ENCODE peak calls at places on chromosomes 7 and 10, in eight cellular contexts. P, T, Z, N, A, R, G and E are unnamed samples.

GRCh38 chr10:110802090-110802489 is 69.6 kb upstream of the PDCD4 start:
- DNase-seq in A (peak), P (peak), T (no peak), Z (no peak), R (no peak), G (no peak), N (no peak), E (no peak)

GRCh38 chr10:87635498-87636312 is 24.0 kb upstream of the PAPSS2 start:
- DNase-seq in P (peak), A (peak), T (no peak), Z (no peak), N (no peak), R (peak), G (peak), E (peak)

GRCh38 chr7:134702366-134703240 is 56.0 kb downstream of the BPGM start:
- DNase-seq in G (no peak), Z (no peak), N (no peak), P (no peak), R (no peak), T (no peak), A (no peak), E (no peak)

GRCh38 chr7:143393267-143394041 is 12.3 kb downstream of the ZYX start:
- DNase-seq in G (no peak), P (no peak), N (no peak), Z (no peak), T (no peak), R (no peak), A (no peak), E (no peak)

GRCh38 chr7:142801601-142802295 is 31.0 kb downstream of the PRSS2 start:
- DNase-seq in N (no peak), R (no peak), A (no peak), P (no peak), Z (no peak), T (no peak), G (no peak), E (no peak)

GRCh38 chr7:43785425-43785824 is 26.9 kb downstream of the BLVRA start:
- DNase-seq in N (no peak), A (peak), G (peak), P (peak), R (no peak), Z (no peak), T (no peak), E (peak)

GRCh38 chr10:86950349-86950748 is 7.1 kb downstream of the MMRN2 start:
- DNase-seq in R (no peak), P (no peak), N (no peak), G (no peak), A (no peak), Z (no peak), T (no peak), E (no peak)

GRCh38 chr10:124994573-124995473 is 52.9 kb downstream of the ZRANB1 start:
- DNase-seq in P (no peak), N (peak), Z (no peak), T (no peak), A (no peak), R (no peak), G (no peak), E (no peak)

GRCh38 chr7:92868683-92869293 is 32.4 kb upstream of the CDK6 start:
- DNase-seq in A (no peak), N (no peak), T (no peak), P (no peak), Z (no peak), R (no peak), G (no peak), E (no peak)

GRCh38 chr7:141275350-141275749 is 201.5 kb downstream of the TMEM178B start:
- DNase-seq in A (no peak), N (no peak), T (no peak), R (no peak), Z (no peak), G (no peak), P (no peak), E (no peak)

GRCh38 chr10:32332299-32332750 is 14.6 kb downstream of the EPC1 start:
- DNase-seq in P (no peak), R (no peak), N (no peak), Z (no peak), G (no peak), A (no peak), T (peak), E (no peak)

GRCh38 chr10:46544989-46545791 is 11.3 kb downstream of the GPRIN2 start:
- DNase-seq in G (no peak), P (no peak), A (peak), Z (no peak), T (peak), N (no peak), R (no peak), E (peak)

GRCh38 chr10:79292789-79293746 is 54.2 kb upstream of the PPIF start:
- DNase-seq in A (peak), T (no peak), R (peak), G (no peak), N (no peak), P (no peak), Z (no peak), E (peak)

GRCh38 chr7:117098457-117098856 is 145.2 kb downstream of the ST7 start:
- DNase-seq in A (peak), Z (peak), G (peak), N (no peak), P (peak), R (no peak), T (no peak), E (no peak)

GRCh38 chr10:111107023-111107422 is 30.2 kb downstream of the ADRA2A start:
- DNase-seq in A (no peak), P (no peak), T (no peak), N (no peak), Z (no peak), R (no peak), G (no peak), E (no peak)

GRCh38 chr10:68517188-68517587 is 10.1 kb downstream of the SLC25A16 start:
- DNase-seq in N (no peak), T (no peak), P (no peak), A (peak), R (no peak), G (no peak), Z (no peak), E (no peak)

GRCh38 chr10:128025437-128025836 is 100.8 kb downstream of the MKI67 start:
- DNase-seq in A (no peak), N (no peak), G (no peak), Z (no peak), P (no peak), T (no peak), R (no peak), E (no peak)

GRCh38 chr10:71471957-71472365 is 75.2 kb downstream of the CDH23 start:
- DNase-seq in Z (no peak), G (no peak), R (no peak), A (no peak), T (no peak), P (no peak), N (no peak), E (no peak)

GRCh38 chr10:123578721-123579120 is 87.4 kb upstream of the GPR26 start:
- DNase-seq in Z (no peak), G (no peak), N (no peak), P (no peak), T (no peak), R (no peak), A (no peak), E (no peak)

GRCh38 chr10:62354941-62355340 is 19.2 kb upstream of the ZNF365 start:
- DNase-seq in G (no peak), A (peak), T (no peak), Z (no peak), R (no peak), N (no peak), P (no peak), E (no peak)

GRCh38 chr7:94344826-94345225 is 49.9 kb upstream of the COL1A2 start:
- DNase-seq in Z (no peak), G (peak), T (no peak), P (no peak), N (no peak), A (peak), R (no peak), E (peak)

GRCh38 chr10:93420091-93420490 is 62.0 kb downstream of the MYOF start:
- DNase-seq in Z (no peak), G (no peak), P (no peak), A (no peak), T (no peak), N (peak), R (no peak), E (no peak)

GRCh38 chr7:127678330-127678729 is 26.3 kb downstream of the SND1 start:
- DNase-seq in P (no peak), A (no peak), T (no peak), Z (no peak), G (no peak), N (no peak), R (no peak), E (no peak)

GRCh38 chr10:104255244-104255981 is 721 bp downstream of the GSTO1 start:
- DNase-seq in T (no peak), Z (no peak), P (peak), G (peak), N (no peak), A (peak), R (no peak), E (peak)

GRCh38 chr10:75229961-75230360 is 5.8 kb downstream of the COMTD1 start:
- DNase-seq in N (no peak), T (no peak), G (peak), A (peak), R (no peak), P (no peak), Z (no peak), E (no peak)

GRCh38 chr10:58608356-58608755 is 95.7 kb downstream of the BICC1 start:
- DNase-seq in R (no peak), Z (no peak), A (peak), P (no peak), G (no peak), T (no peak), N (no peak), E (no peak)

GRCh38 chr7:93327006-93327633 is 95.0 kb downstream of the VPS50 start:
- DNase-seq in G (peak), R (peak), A (peak), Z (peak), P (peak), N (no peak), T (no peak), E (peak)

GRCh38 chr7:158157460-158157859 is 430.2 kb downstream of the PTPRN2 start:
- DNase-seq in P (no peak), A (no peak), Z (no peak), T (no peak), G (no peak), R (no peak), N (no peak), E (no peak)

GRCh38 chr10:72104472-72105097 is 16.2 kb upstream of the SPOCK2 start:
- DNase-seq in P (no peak), G (no peak), R (no peak), Z (no peak), A (peak), N (no peak), T (no peak), E (no peak)

GRCh38 chr10:109219935-109220334 is 703.4 kb downstream of the XPNPEP1 start:
- DNase-seq in N (no peak), T (no peak), G (no peak), Z (no peak), P (no peak), R (no peak), A (no peak), E (no peak)

GRCh38 chr10:49089152-49089788 is 26.1 kb downstream of the VSTM4 start:
- DNase-seq in A (no peak), G (no peak), R (no peak), N (no peak), P (no peak), T (no peak), Z (no peak), E (no peak)

GRCh38 chr7:18420758-18421157 is 74.8 kb upstream of the HDAC9 start:
- DNase-seq in T (no peak), N (no peak), R (no peak), A (no peak), Z (no peak), P (no peak), G (no peak), E (peak)

GRCh38 chr7:42389697-42390096 is 152.7 kb upstream of the GLI3 start:
- DNase-seq in R (no peak), N (no peak), Z (no peak), G (no peak), T (no peak), P (no peak), A (no peak), E (no peak)

GRCh38 chr10:98577168-98577567 is 130.4 kb upstream of the HPS1 start:
- DNase-seq in A (no peak), T (no peak), R (no peak), N (no peak), G (no peak), Z (no peak), P (no peak), E (no peak)

GRCh38 chr10:72274730-72275350 is 1.1 kb downstream of the DDIT4 start:
- DNase-seq in A (peak), P (no peak), R (no peak), Z (no peak), T (peak), N (peak), G (no peak), E (no peak)

GRCh38 chr7:71843677-71844076 is 568.5 kb downstream of the CALN1 start:
- DNase-seq in N (no peak), T (no peak), Z (no peak), A (no peak), P (no peak), R (no peak), G (no peak), E (no peak)

GRCh38 chr10:131201741-131202515 is 109.6 kb downstream of the TCERG1L start:
- DNase-seq in A (no peak), N (no peak), R (no peak), G (no peak), Z (no peak), P (no peak), T (no peak), E (no peak)

GRCh38 chr10:15352818-15353217 is 18.3 kb downstream of the FAM171A1 start:
- DNase-seq in T (no peak), R (no peak), P (no peak), Z (no peak), G (no peak), A (no peak), N (no peak), E (no peak)

GRCh38 chr7:122269241-122269640 is 35.3 kb downstream of the FEZF1 start:
- DNase-seq in P (no peak), Z (no peak), T (no peak), A (no peak), G (no peak), N (no peak), R (no peak), E (no peak)

GRCh38 chr7:150372271-150373048 is 3.8 kb downstream of the REPIN1 start:
- DNase-seq in P (no peak), Z (no peak), T (no peak), R (no peak), G (no peak), N (no peak), A (no peak), E (no peak)

GRCh38 chr7:150375662-150376521 is 3.2 kb upstream of the ZNF775 start:
- DNase-seq in Z (no peak), R (no peak), A (no peak), G (no peak), N (no peak), T (no peak), P (no peak), E (no peak)

GRCh38 chr7:150373049-150373801 is 4.6 kb downstream of the REPIN1 start:
- DNase-seq in A (no peak), G (no peak), T (no peak), P (no peak), N (no peak), Z (no peak), R (no peak), E (no peak)

GRCh38 chr7:150374026-150374425 is 5.1 kb upstream of the ZNF775 start:
- DNase-seq in N (no peak), R (no peak), T (no peak), A (no peak), P (no peak), G (no peak), Z (no peak), E (no peak)

DNA sequence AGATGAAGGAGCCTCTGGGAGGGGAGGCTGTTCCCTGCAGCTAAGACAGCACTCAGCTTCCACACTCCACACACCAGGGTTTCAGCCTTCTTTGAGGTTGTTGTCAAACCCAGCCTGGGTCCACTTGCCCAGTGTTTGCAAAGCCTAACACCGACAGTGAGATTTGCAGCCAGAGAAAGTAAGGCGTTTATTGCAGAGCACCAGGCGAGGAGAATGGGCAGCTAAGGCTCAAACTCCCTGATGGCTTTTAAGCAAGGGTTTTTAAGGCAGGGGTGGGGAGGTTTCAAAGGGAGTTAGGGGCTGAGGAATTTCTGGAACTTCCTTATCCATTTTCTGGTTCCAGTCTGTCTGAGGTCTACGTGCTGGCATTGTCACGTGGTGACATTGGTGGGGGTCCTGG is 4.7 kb upstream of the ZNF775 start:
- DNase-seq in N (no peak), R (no peak), A (no peak), Z (no peak), G (no peak), P (no peak), T (no peak), E (no peak)
- H3K27ac ChIP-seq in N (peak), R (no peak), A (no peak), Z (peak), G (no peak), P (no peak), T (no peak), E (peak)

DNA sequence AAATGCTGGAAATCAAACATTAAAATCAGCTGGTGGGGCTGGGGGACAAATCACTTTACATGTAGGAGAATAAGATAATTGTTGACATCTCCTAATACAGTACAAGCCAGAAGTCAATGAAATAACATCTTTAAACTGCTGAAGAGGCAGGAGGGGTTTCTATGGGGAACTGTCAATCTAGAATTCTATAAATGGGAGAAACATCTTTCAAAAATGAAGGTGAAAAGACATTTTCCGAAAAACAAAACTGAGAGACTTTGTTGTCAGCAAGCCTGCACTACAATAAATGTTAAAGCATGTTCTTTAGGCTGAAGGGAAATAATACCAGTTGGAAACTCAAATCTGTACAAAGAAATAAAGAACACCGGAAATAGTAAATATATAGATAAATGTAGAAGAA is 17.3 kb upstream of the MSRB2 start:
- DNase-seq in R (no peak), A (no peak), Z (no peak), N (no peak), P (no peak), T (no peak), G (no peak), E (no peak)
- H3K27ac ChIP-seq in R (no peak), A (no peak), Z (no peak), N (no peak), P (no peak), T (no peak), G (no peak), E (no peak)

GRCh38 chr10:29648983-29649268 is 14.2 kb upstream of the SVIL start:
- DNase-seq in G (peak), A (peak), R (no peak), Z (no peak), N (no peak), T (no peak), P (no peak), E (no peak)

GRCh38 chr10:29651767-29652166 is 17.0 kb upstream of the SVIL start:
- DNase-seq in A (no peak), N (no peak), G (no peak), R (no peak), Z (no peak), T (no peak), P (no peak), E (no peak)

GRCh38 chr10:29652192-29652591 is 17.4 kb upstream of the SVIL start:
- DNase-seq in N (no peak), Z (no peak), G (no peak), A (no peak), R (no peak), T (no peak), P (no peak), E (no peak)

GRCh38 chr10:29649561-29650551 is 15.1 kb upstream of the SVIL start:
- DNase-seq in N (no peak), T (no peak), Z (no peak), P (peak), G (peak), R (no peak), A (peak), E (no peak)

DNA sequence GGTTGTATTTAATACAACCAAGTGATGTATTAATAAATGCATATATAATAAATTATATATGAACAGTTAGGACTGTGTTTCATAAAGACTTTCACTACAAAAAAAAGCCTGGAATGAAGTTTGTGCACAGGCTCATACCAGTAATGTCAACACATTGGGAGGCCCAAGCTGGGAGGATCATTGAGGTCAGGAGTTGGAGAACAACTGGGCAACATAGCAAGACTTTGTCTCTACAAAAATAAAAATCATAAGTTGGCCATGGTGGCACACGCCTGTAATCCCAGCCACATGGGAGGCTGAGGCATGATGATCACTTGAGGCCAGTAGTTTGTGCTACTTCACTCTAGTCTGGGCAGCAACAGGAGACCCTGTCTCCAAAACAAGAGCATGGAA is 15.8 kb upstream of the SVIL start:
- DNase-seq in R (no peak), T (no peak), A (no peak), N (no peak), G (no peak), Z (no peak), P (no peak), E (no peak)
- H3K27ac ChIP-seq in R (no peak), T (no peak), A (no peak), N (no peak), G (no peak), Z (no peak), P (no peak), E (no peak)

GRCh38 chr10:13858709-13859108 is 271.9 kb downstream of the PRPF18 start:
- DNase-seq in P (no peak), T (no peak), Z (no peak), G (no peak), A (no peak), N (no peak), R (no peak), E (no peak)

GRCh38 chr10:13852872-13853271 is 266.1 kb downstream of the PRPF18 start:
- DNase-seq in A (no peak), N (no peak), T (no peak), P (no peak), Z (no peak), R (no peak), G (no peak), E (no peak)

GRCh38 chr10:13857465-13857864 is 270.7 kb downstream of the PRPF18 start:
- DNase-seq in P (no peak), Z (no peak), A (no peak), N (peak), G (no peak), R (no peak), T (no peak), E (no peak)

GRCh38 chr10:13851906-13852305 is 265.1 kb downstream of the PRPF18 start:
- DNase-seq in G (no peak), A (peak), Z (no peak), N (no peak), T (no peak), R (no peak), P (no peak), E (no peak)

GRCh38 chr10:13853854-13854253 is 267.1 kb downstream of the PRPF18 start:
- DNase-seq in A (peak), N (no peak), T (no peak), P (no peak), G (peak), Z (no peak), R (no peak), E (no peak)
- H3K27ac ChIP-seq in A (no peak), N (no peak), T (no peak), P (peak), G (peak), Z (no peak), R (no peak), E (no peak)

GRCh38 chr7:2148814-2149213 is 83.9 kb downstream of the MAD1L1 start:
- DNase-seq in R (no peak), G (no peak), Z (no peak), N (no peak), P (no peak), T (no peak), A (no peak), E (no peak)
- H3K27ac ChIP-seq in R (no peak), G (no peak), Z (no peak), N (no peak), P (no peak), T (no peak), A (no peak), E (no peak)